ENCODE peak calls at places on chromosomes 1 and 21, in seven cellular contexts. E is K562, R is H1, O is GM12878, I is SK-N-SH, P is IMR-90, S is HepG2. V is an unnamed sample.

GRCh38 chr1:168476588-168477379 is 67.0 kb downstream of the XCL2 start:
- DNase-seq in E (no peak), R (no peak), O (no peak), I (no peak), P (no peak), S (peak; percentile 91), V (no peak)

GRCh38 chr1:53593758-53594380 is 134.7 kb downstream of the DMRTB1 start:
- DNase-seq in E (peak; percentile 72), R (peak; percentile 88), O (no peak), I (peak; percentile 53), P (no peak), S (peak; percentile 27), V (no peak)

GRCh38 chr1:155016231-155016831 is 13.7 kb downstream of the ZBTB7B start:
- DNase-seq in E (no peak), R (no peak), O (no peak), I (no peak), P (no peak), S (no peak), V (no peak)

GRCh38 chr1:113390871-113391642 is 742 bp downstream of the MAGI3 start:
- DNase-seq in E (peak; percentile 29), R (peak; percentile 77), O (no peak), I (peak; percentile 40), P (no peak), S (no peak), V (peak; percentile 42)

GRCh38 chr1:1217621-1218523 is 3.9 kb upstream of the TNFRSF4 start:
- DNase-seq in E (no peak), R (no peak), O (no peak), I (no peak), P (no peak), S (no peak), V (no peak)

GRCh38 chr1:246295968-246296367 is 211.1 kb downstream of the SMYD3 start:
- DNase-seq in E (no peak), R (no peak), O (no peak), I (no peak), P (no peak), S (no peak), V (no peak)

GRCh38 chr1:45876000-45876399 is 72.6 kb downstream of the MAST2 start:
- DNase-seq in E (no peak), R (no peak), O (no peak), I (no peak), P (no peak), S (no peak), V (no peak)

GRCh38 chr1:7703321-7704213 is 67.5 kb upstream of the VAMP3 start:
- DNase-seq in E (peak; percentile 67), R (peak; percentile 73), O (no peak), I (peak; percentile 89), P (no peak), S (no peak), V (no peak)

GRCh38 chr1:51203121-51203873 is 32.8 kb upstream of the RNF11 start:
- DNase-seq in E (no peak), R (no peak), O (peak; percentile 24), I (peak; percentile 30), P (no peak), S (no peak), V (no peak)

GRCh38 chr1:31415658-31416057 is 2.6 kb downstream of the SERINC2 start:
- DNase-seq in E (no peak), R (no peak), O (no peak), I (no peak), P (no peak), S (no peak), V (no peak)

GRCh38 chr1:204410764-204411450 is 710 bp downstream of the PPP1R15B start:
- DNase-seq in E (peak; percentile 69), R (peak; percentile 53), O (no peak), I (peak; percentile 55), P (peak; percentile 48), S (no peak), V (no peak)

GRCh38 chr1:2786329-2787162 is 14.9 kb downstream of the TTC34 start:
- DNase-seq in E (peak; percentile 70), R (peak; percentile 53), O (no peak), I (peak; percentile 80), P (no peak), S (no peak), V (peak; percentile 15)

GRCh38 chr1:212219679-212220463 is 65.3 kb upstream of the PPP2R5A start:
- DNase-seq in E (no peak), R (no peak), O (no peak), I (no peak), P (peak; percentile 38), S (no peak), V (no peak)

GRCh38 chr21:38227401-38227800 is 29.4 kb upstream of the KCNJ15 start:
- DNase-seq in E (no peak), R (no peak), O (no peak), I (no peak), P (peak; percentile 11), S (no peak), V (no peak)

GRCh38 chr1:245294021-245294420 is 139.2 kb downstream of the KIF26B start:
- DNase-seq in E (no peak), R (no peak), O (no peak), I (no peak), P (no peak), S (no peak), V (no peak)

GRCh38 chr1:33402234-33402633 is 28.7 kb downstream of the PHC2 start:
- DNase-seq in E (no peak), R (no peak), O (no peak), I (no peak), P (no peak), S (no peak), V (no peak)
- TF ChIP-seq RFX5 in E (no peak), R (no peak), O (no peak), I (no peak), P (no peak), S (no peak), V (no peak)

GRCh38 chr1:230754831-230755230 is 7.6 kb downstream of the CAPN9 start:
- DNase-seq in E (no peak), R (no peak), O (no peak), I (no peak), P (peak; percentile 66), S (no peak), V (no peak)
- TF ChIP-seq RFX5 in E (no peak), R (no peak), O (no peak), I (no peak), P (no peak), S (no peak), V (no peak)

GRCh38 chr1:70990460-70991253 is 57.0 kb downstream of the PTGER3 start:
- DNase-seq in E (no peak), R (no peak), O (no peak), I (no peak), P (no peak), S (no peak), V (no peak)
- TF ChIP-seq RFX5 in E (no peak), R (no peak), O (no peak), I (no peak), P (no peak), S (no peak), V (no peak)

DNA sequence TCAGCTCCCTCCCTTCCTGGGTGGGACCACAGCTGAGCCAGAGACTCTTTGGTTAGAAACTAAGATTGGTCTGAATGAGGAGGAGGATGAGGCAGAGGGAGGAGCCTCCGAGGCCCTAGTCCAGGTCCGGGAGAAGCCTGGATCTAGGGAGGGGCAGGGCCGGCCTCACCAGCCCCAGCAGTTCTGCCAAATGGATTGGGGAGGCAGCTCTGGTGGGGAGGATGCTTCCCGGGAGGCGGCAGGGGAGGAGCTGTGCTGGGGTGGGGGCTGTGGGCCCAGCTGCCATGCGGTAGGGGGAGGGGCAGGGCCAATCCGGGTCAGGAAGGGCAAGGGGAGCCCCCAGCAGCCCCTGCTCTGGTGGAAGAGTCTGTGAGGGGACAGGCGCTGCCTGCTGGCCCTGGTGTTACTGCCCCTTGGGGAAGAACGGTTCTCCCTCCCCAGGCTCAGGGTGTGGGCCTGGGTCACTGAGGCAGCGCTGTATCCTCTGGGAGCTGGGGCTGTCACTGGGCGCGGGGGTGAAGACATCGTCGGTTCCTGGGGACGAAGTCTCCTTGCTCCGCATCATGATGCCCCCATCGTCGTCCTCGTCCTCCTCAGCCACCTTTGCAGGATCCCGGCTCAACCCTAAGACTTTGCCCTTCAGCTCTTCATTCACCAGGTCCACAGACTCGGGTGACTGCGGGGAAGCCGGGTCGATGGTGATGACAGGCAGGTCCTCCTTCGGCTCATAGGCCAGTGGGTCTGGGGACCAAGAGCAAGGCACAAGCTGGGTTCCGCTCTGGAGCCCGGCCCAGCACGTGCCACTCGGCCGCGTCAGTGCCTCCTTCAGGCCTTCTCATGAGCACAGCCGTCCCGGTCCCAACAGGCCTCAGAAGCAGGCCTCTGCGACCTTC is 54.8 kb downstream of the SLC9A1 start:
- DNase-seq in E (peak; percentile 78), R (peak; percentile 59), O (no peak), I (peak; percentile 55), P (no peak), S (no peak), V (peak; percentile 48)
- TF ChIP-seq RFX5 in E (no peak), R (no peak), O (no peak), I (no peak), P (no peak), S (no peak), V (no peak)

DNA sequence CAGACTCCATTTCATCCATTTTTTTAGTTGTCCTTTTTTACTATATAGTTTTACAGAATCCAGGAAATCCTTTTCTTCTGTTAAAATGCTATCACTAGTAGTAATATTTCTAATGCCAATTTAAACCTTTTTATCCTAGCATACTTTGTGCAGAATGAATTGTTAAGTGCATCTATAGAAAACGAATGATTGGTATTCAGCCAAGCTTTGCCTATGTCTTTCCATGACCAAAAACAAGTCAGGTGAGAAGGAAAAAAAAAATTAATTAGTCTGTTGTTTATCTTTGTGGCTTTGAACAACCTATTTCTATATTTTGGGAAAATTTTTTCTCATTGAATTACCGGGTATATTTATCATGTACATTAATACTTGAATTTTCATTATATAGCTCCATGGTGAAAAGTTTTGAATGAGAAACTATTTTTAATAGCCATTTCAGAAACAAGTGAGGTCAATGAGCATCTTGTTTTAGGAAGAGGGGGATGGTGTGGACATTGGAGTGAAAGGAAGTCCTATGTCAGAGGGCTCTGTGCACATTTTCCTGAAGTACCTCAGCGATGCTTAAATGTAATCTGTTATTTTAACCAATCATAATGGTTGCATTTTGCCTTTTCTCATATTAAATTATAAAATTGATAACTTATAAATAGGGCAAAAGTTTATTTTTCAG is 73.9 kb upstream of the S1PR1 start:
- DNase-seq in E (no peak), R (no peak), O (no peak), I (no peak), P (no peak), S (no peak), V (no peak)
- TF ChIP-seq RFX5 in E (no peak), R (no peak), O (no peak), I (no peak), P (no peak), S (no peak), V (no peak)

V was measured in A549.